ENCODE peak calls at places on chromosomes 2 and 18, in five cellular contexts. M is K562, L is GM12878, R is HepG2, Q is H1. U is an unnamed sample.

GRCh38 chr18:48796491-48797205 is 154.1 kb downstream of the SMAD7 start:
- DNase-seq in M (no peak), Q (no peak), R (no peak), L (no peak), U (no peak)

GRCh38 chr2:3131636-3132326 is 245.8 kb downstream of the EIPR1 start:
- DNase-seq in Q (no peak), R (no peak), L (no peak), M (no peak), U (no peak)

GRCh38 chr2:162333968-162334367 is 10.0 kb upstream of the GCA start:
- DNase-seq in Q (no peak), M (no peak), R (peak), L (no peak), U (no peak)

GRCh38 chr2:84177733-84178132 is 281.3 kb downstream of the SUCLG1 start:
- DNase-seq in R (no peak), L (no peak), Q (no peak), M (no peak), U (no peak)

GRCh38 chr2:226114436-226114835 is 685.2 kb downstream of the IRS1 start:
- DNase-seq in Q (no peak), R (peak), M (no peak), L (no peak), U (no peak)

GRCh38 chr2:96145028-96145939 is at the start of gene DUSP2:
- DNase-seq in R (no peak), L (peak), M (no peak), Q (no peak), U (no peak)

GRCh38 chr18:69961718-69962117 is 14.0 kb upstream of the CD226 start:
- DNase-seq in Q (no peak), M (peak), R (no peak), L (no peak), U (no peak)

GRCh38 chr18:65227970-65228369 is 522.8 kb upstream of the CDH7 start:
- DNase-seq in L (no peak), Q (no peak), R (no peak), M (no peak), U (no peak)

GRCh38 chr18:56702946-56703345 is 51.8 kb downstream of the WDR7 start:
- DNase-seq in L (no peak), M (peak), R (peak), Q (no peak), U (peak)

GRCh38 chr2:73232471-73233153 is 427 bp downstream of the PRADC1 start:
- DNase-seq in L (no peak), Q (no peak), R (no peak), M (peak), U (peak)

GRCh38 chr2:128310094-128310716 is 8.5 kb downstream of the HS6ST1 start:
- DNase-seq in R (no peak), Q (no peak), M (no peak), L (no peak), U (peak)

GRCh38 chr2:156110890-156111289 is 221.6 kb downstream of the NR4A2 start:
- DNase-seq in R (peak), M (peak), Q (no peak), L (no peak), U (peak)

GRCh38 chr2:11602563-11603182 is 67.3 kb downstream of the NTSR2 start:
- DNase-seq in R (no peak), M (no peak), Q (no peak), L (no peak), U (no peak)

GRCh38 chr2:218035463-218036100 is 32.8 kb upstream of the TNS1 start:
- DNase-seq in M (no peak), R (no peak), L (no peak), Q (no peak), U (no peak)

GRCh38 chr2:98487806-98488189 is 43.1 kb downstream of the INPP4A start:
- DNase-seq in Q (no peak), M (peak), R (peak), L (peak), U (no peak)

GRCh38 chr18:38923136-38923535 is 1357.5 kb upstream of the CELF4 start:
- DNase-seq in R (no peak), Q (no peak), L (no peak), M (no peak), U (no peak)

GRCh38 chr2:33316314-33316713 is 160.1 kb upstream of the RASGRP3 start:
- DNase-seq in L (no peak), R (no peak), Q (no peak), M (no peak), U (no peak)

DNA sequence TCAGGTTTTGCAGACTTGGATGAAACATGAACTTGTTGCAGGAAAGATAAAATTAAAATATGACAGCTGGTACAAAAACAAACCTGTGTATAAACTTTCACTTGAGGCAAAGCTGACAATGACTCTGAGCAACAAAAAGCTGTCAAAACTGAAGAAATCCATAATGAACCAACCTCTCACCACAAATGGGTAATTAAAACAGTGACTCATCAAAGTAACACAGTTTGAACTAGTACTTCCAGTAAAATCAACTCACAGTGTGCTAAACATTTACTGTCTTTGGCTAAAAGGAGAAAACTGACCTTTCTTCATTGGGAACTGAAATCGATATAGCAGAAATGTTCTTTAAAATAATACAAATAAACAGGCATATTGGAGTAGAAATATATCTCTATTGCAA is 209.7 kb downstream of the WDPCP start:
- DNase-seq in L (no peak), Q (no peak), M (no peak), R (no peak), U (no peak)
- H3K4me3 ChIP-seq in L (no peak), Q (no peak), M (no peak), R (no peak), U (no peak)

GRCh38 chr2:1309507-1309906 is 103.8 kb upstream of the TPO start:
- DNase-seq in M (no peak), L (no peak), R (no peak), Q (no peak), U (no peak)
- TF ChIP-seq CHD2 in M (no peak), L (no peak), R (no peak), Q (no peak), U (no peak)

GRCh38 chr18:51727780-51728179 is 530.3 kb upstream of the MEX3C start:
- DNase-seq in R (no peak), M (no peak), Q (no peak), L (no peak), U (no peak)
- H3K9ac ChIP-seq in R (no peak), M (no peak), Q (no peak), L (no peak), U (no peak)

DNA sequence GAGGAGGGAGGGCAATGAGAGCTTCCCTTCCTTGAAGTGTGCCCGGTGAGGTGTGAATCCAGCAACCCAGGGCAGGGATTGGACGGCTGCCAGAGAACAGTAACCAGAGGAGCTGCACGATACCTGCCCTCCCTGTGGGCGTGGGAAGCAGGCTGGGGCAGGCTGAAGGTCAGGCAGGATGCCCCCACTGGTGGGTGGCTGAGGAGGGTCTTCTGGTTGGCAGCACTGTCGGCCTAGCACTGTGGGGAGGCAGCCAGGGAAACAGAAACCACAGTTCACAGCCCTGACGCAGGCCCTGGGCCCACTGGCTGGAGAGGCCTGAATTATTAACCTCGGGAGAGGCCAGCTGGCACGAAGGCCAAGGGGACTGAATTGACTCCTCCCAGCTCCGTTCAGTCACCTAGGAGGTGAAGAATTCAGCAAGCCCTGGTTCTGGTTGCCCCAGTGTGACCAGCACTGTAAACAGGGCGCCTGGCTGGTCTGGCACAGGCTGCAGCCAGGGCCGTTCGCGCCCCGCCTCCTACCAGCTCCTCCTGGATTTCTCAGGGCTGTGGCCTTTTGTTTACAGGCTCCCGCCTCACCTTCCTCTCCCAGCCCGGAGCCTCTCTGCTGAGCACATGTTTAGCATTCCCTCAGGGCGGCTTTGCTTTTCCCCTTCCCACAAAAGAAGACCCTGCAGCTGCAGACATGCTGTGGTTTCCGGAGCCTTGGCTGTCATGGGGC is 97.7 kb downstream of the B3GNT2 start:
- DNase-seq in Q (peak), L (no peak), M (no peak), R (peak), U (peak)
- H3K4me3 ChIP-seq in Q (no peak), L (no peak), M (no peak), R (peak), U (no peak)

GRCh38 chr2:165203689-165204559 is at the start of gene SCN3A:
- DNase-seq in L (no peak), M (peak), R (peak), Q (no peak), U (peak)
- TF ChIP-seq CHD2 in L (no peak), M (no peak), R (no peak), Q (no peak), U (peak)

GRCh38 chr2:230411484-230412368 is 4.3 kb upstream of the SP100 start:
- DNase-seq in R (peak), M (peak), Q (no peak), L (no peak), U (peak)

GRCh38 chr2:230408244-230408842 is 7.7 kb upstream of the SP100 start:
- DNase-seq in L (no peak), R (no peak), M (no peak), Q (no peak), U (no peak)

GRCh38 chr2:230412369-230412706 is 3.7 kb upstream of the SP100 start:
- DNase-seq in M (no peak), R (no peak), L (no peak), Q (no peak), U (no peak)

GRCh38 chr2:230410861-230411464 is 5.0 kb upstream of the SP100 start:
- DNase-seq in L (no peak), M (no peak), R (no peak), Q (no peak), U (no peak)

DNA sequence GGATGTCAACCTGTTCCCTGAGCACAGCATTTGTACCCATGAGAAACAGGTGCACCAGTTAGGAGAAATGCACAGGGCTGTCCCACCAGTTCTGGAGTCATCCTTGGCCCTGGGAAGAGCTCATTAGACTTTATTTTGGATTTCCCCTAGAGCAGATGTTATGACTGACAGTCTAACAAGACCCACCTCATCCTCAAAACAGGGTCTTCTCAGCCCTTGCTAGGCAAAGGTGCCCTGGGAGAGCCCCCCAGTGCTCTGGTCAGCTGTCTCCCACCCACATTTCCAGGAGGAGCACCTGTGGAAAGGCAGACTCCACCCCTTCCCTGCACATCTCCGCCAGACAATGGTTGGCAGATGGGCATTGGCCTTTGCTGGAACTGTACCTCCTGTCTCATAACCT is 5.7 kb upstream of the SP100 start:
- DNase-seq in Q (no peak), R (no peak), L (no peak), M (no peak), U (no peak)
- H3K9ac ChIP-seq in Q (no peak), R (no peak), L (no peak), M (no peak), U (no peak)

GRCh38 chr2:88627856-88628568 is 748 bp upstream of the EIF2AK3 start:
- DNase-seq in Q (peak), L (no peak), M (peak), R (no peak), U (peak)

GRCh38 chr2:88632569-88632968 is 5.3 kb upstream of the EIF2AK3 start:
- DNase-seq in L (no peak), Q (no peak), R (no peak), M (no peak), U (no peak)

GRCh38 chr2:88627055-88627855 is at the start of gene EIF2AK3:
- DNase-seq in M (peak), L (peak), Q (peak), R (peak), U (peak)

GRCh38 chr2:88626171-88627054 is 851 bp downstream of the EIF2AK3 start:
- DNase-seq in L (no peak), R (no peak), M (peak), Q (no peak), U (peak)

GRCh38 chr2:88628569-88628939 is 1.3 kb upstream of the EIF2AK3 start:
- DNase-seq in R (no peak), M (no peak), Q (no peak), L (no peak), U (no peak)
- H3K4me3 ChIP-seq in R (peak), M (peak), Q (peak), L (peak), U (peak)

GRCh38 chr2:176096243-176096985 is 3.2 kb upstream of the HOXD12 start:
- DNase-seq in Q (no peak), L (no peak), M (no peak), R (no peak), U (no peak)

GRCh38 chr2:176098366-176099158 is 1.0 kb upstream of the HOXD12 start:
- DNase-seq in L (no peak), R (no peak), Q (no peak), M (no peak), U (peak)

GRCh38 chr2:176095421-176095820 is 2.9 kb downstream of the HOXD13 start:
- DNase-seq in M (no peak), Q (no peak), L (no peak), R (no peak), U (no peak)

GRCh38 chr2:176097820-176098365 is 1.7 kb upstream of the HOXD12 start:
- DNase-seq in Q (no peak), R (no peak), M (no peak), L (no peak), U (no peak)

GRCh38 chr2:176096986-176097819 is 2.4 kb upstream of the HOXD12 start:
- DNase-seq in R (peak), Q (peak), M (peak), L (no peak), U (peak)
- TF ChIP-seq CHD2 in R (no peak), Q (no peak), M (no peak), L (no peak), U (peak)

GRCh38 chr18:47457614-47458013 is 206.2 kb upstream of the SKOR2 start:
- DNase-seq in L (no peak), Q (no peak), R (no peak), M (no peak), U (no peak)
- H3K9ac ChIP-seq in L (no peak), Q (no peak), R (no peak), M (no peak), U (no peak)